ENCODE peak calls at places on chromosomes 1 and 21, in four cellular contexts. K is GM23248; A is CD4-positive, alpha-beta T cell; D is cardiac muscle cell. V is an unnamed sample.
A peak's percentile ranks its signal among the peaks of the same experiment; 100 is the strongest.

GRCh38 chr1:109272831-109273547 is 10.0 kb downstream of the PSRC1 start:
- DNase-seq in D (no peak), K (no peak), A (no peak), V (no peak)

GRCh38 chr1:245353915-245354775 is 199.4 kb downstream of the KIF26B start:
- DNase-seq in K (no peak), A (no peak), D (no peak), V (no peak)

GRCh38 chr1:118185083-118185899 is at the start of gene SPAG17:
- DNase-seq in K (peak; percentile 65), D (peak; percentile 88), A (no peak), V (peak; percentile 84)

GRCh38 chr1:33349081-33349759 is 28.3 kb upstream of the A3GALT2 start:
- DNase-seq in D (peak; percentile 79), A (peak; percentile 4), K (peak; percentile 63), V (peak; percentile 54)

GRCh38 chr1:44609412-44609767 is 64.9 kb downstream of the TMEM53 start:
- DNase-seq in A (peak; percentile 9), K (peak; percentile 70), D (peak; percentile 85), V (peak; percentile 38)

GRCh38 chr1:167957710-167958109 is 20.8 kb upstream of the MPC2 start:
- DNase-seq in A (no peak), K (peak; percentile 31), D (no peak), V (no peak)

GRCh38 chr1:186473047-186473446 is 12.1 kb upstream of the PDC start:
- DNase-seq in D (no peak), A (no peak), K (no peak), V (no peak)

GRCh38 chr21:44013380-44014088 is 1.4 kb downstream of the TRAPPC10 start:
- DNase-seq in D (no peak), A (no peak), K (peak; percentile 58), V (no peak)

GRCh38 chr1:223538921-223539445 is 126.5 kb downstream of the CAPN8 start:
- DNase-seq in A (no peak), D (no peak), K (no peak), V (no peak)

GRCh38 chr21:15826147-15826780 is 96.5 kb downstream of the USP25 start:
- DNase-seq in A (no peak), D (peak; percentile 55), K (peak; percentile 48), V (peak; percentile 27)

GRCh38 chr1:93758842-93759515 is 77.3 kb upstream of the BCAR3 start:
- DNase-seq in K (peak; percentile 23), D (no peak), A (no peak), V (peak; percentile 24)

GRCh38 chr1:14181191-14181793 is 417.2 kb upstream of the KAZN start:
- DNase-seq in K (no peak), D (no peak), A (no peak), V (no peak)

GRCh38 chr1:166836733-166837132 is 2.5 kb upstream of the POGK start:
- DNase-seq in D (no peak), K (peak; percentile 40), A (no peak), V (no peak)

DNA sequence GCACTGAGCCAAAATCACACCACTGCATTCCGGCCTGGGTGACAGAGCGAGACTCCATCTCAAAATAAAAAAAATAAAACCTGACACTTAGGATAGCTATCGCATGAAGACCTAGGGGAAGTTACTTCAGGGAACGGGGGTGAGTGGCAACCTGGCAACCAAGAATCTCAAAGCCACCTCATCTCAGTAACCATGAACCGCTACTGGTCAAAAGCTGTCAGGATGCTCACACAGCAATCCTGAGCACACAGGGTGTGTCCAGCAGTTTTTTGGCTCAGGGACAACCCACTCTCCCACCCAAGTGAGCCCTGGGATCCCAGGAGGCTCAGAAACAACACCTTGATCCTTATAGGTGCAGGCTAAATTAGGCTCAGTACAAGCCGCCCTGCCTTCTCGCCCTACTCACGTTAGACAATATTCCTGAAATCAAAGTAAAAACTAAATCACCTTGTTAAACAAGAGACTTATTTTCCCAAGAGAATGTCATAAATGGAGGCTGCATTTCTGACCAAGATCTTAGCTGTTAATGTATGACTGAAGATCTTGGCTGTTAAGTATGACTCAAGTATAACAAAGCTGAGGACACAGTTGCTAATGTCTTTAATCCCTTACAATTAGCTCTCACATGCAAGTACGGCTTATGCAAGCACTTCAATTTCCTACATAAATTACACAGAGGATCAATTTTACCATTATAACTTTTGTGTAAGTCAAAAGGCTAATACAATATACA is 48.3 kb upstream of the NADK start:
- DNase-seq in D (no peak), K (peak; percentile 76), A (no peak), V (no peak)
- H3K27ac ChIP-seq in D (peak overlapping the region; percentile 68), K (peak overlapping the region; percentile 80), A (no peak overlapping the region), V (no peak overlapping the region)

GRCh38 chr1:240145120-240145519 is 53.4 kb downstream of the FMN2 start:
- DNase-seq in D (no peak), A (no peak), K (no peak), V (no peak)
- H3K27ac ChIP-seq in D (no peak overlapping the region), A (no peak overlapping the region), K (no peak overlapping the region), V (no peak overlapping the region)

GRCh38 chr1:31425301-31426081 is 12.5 kb downstream of the SERINC2 start:
- DNase-seq in K (no peak), D (no peak), A (no peak), V (no peak)
- H3K27ac ChIP-seq in K (no peak overlapping the region), D (no peak overlapping the region), A (no peak overlapping the region), V (no peak overlapping the region)

GRCh38 chr1:12472410-12472797 is 145.6 kb downstream of the DHRS3 start:
- DNase-seq in A (no peak), K (no peak), D (no peak), V (no peak)

GRCh38 chr1:12468323-12468722 is 149.7 kb downstream of the DHRS3 start:
- DNase-seq in A (no peak), D (no peak), K (no peak), V (no peak)

GRCh38 chr1:12467570-12468286 is 150.3 kb downstream of the DHRS3 start:
- DNase-seq in K (no peak), A (no peak), D (no peak), V (no peak)

GRCh38 chr1:12469493-12469892 is 148.5 kb downstream of the DHRS3 start:
- DNase-seq in K (no peak), A (no peak), D (no peak), V (peak; percentile 31)

DNA sequence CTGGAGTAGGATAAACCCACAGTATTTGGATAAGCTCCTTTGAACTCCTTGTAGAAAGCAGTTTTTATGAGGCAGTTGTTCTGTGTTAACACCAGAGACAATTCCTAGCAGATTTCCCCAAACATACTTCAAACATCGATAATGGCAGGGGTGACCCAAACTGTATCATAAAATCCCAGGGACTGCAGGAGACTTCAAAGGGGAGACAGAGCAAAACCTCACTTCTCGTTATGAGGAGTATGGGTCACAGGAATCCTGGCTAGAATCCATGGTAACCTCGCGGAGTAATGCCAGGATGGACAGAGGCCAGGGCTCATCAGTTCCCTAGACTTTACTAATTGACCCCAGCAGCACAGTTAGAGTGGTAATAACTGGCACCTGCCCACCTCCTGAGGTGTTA is 148.0 kb downstream of the DHRS3 start:
- DNase-seq in A (no peak), D (no peak), K (no peak), V (no peak)
- H3K27ac ChIP-seq in A (no peak overlapping the region), D (no peak overlapping the region), K (no peak overlapping the region), V (peak overlapping the region; percentile 1)

GRCh38 chr1:18932387-18932786 is 24.1 kb downstream of the IFFO2 start:
- DNase-seq in D (no peak), A (no peak), K (peak; percentile 51), V (no peak)
- H3K27ac ChIP-seq in D (no peak overlapping the region), A (no peak overlapping the region), K (no peak overlapping the region), V (peak overlapping the region; percentile 49)